ENCODE peak calls at places on chromosome 11, in ten cellular contexts. F, V, A, W, E, X, P, M, B and T are unnamed samples. For H3K4me1, the result is how much of the 10 kb centered on the place peaks cover.

GRCh38 chr11:47861762-47862161 is 13.6 kb upstream of the NUP160 start:
- DNase-seq in W (no peak), P (no peak), B (no peak), E (peak), X (no peak), A (peak), F (no peak), M (no peak), V (no peak), T (no peak)

GRCh38 chr11:36507824-36508489 is 2.1 kb downstream of the TRAF6 start:
- DNase-seq in W (no peak), M (no peak), A (no peak), P (no peak), F (no peak), X (no peak), E (no peak), B (no peak), V (no peak), T (no peak)

GRCh38 chr11:45774023-45774655 is 30.8 kb upstream of the SLC35C1 start:
- DNase-seq in E (no peak), A (no peak), B (no peak), M (no peak), W (no peak), P (no peak), F (no peak), V (peak), X (no peak), T (no peak)

GRCh38 chr11:126277780-126278179 is 5.1 kb upstream of the TIRAP start:
- DNase-seq in A (no peak), B (no peak), W (no peak), M (no peak), V (no peak), F (no peak), P (no peak), X (no peak), E (no peak), T (no peak)

GRCh38 chr11:123188508-123189165 is 6.4 kb downstream of the CLMP start:
- DNase-seq in W (peak), F (no peak), A (peak), P (no peak), X (no peak), V (no peak), M (no peak), B (no peak), E (no peak), T (no peak)

GRCh38 chr11:73265853-73266643 is 6.1 kb upstream of the P2RY6 start:
- DNase-seq in X (no peak), F (no peak), P (no peak), E (no peak), W (no peak), A (no peak), V (peak), M (no peak), B (peak), T (no peak)

GRCh38 chr11:28738549-28738948 is 630.4 kb downstream of the METTL15 start:
- DNase-seq in A (peak), V (no peak), F (no peak), B (no peak), X (no peak), M (no peak), P (no peak), E (no peak), W (no peak), T (no peak)

GRCh38 chr11:124942446-124943202 is 6.8 kb upstream of the HEPACAM start:
- DNase-seq in B (no peak), V (no peak), W (no peak), E (no peak), A (no peak), P (no peak), M (no peak), X (no peak), F (no peak), T (no peak)

GRCh38 chr11:75263944-75264349 is 23.4 kb downstream of the TPBGL start:
- DNase-seq in E (no peak), B (peak), W (no peak), X (no peak), P (no peak), V (no peak), M (peak), A (peak), F (no peak), T (peak)

GRCh38 chr11:109747839-109748238 is 325.8 kb downstream of the C11orf87 start:
- DNase-seq in V (no peak), P (no peak), X (no peak), A (no peak), M (no peak), W (no peak), B (no peak), F (peak), E (no peak), T (no peak)

GRCh38 chr11:128701086-128701485 is 7.2 kb downstream of the FLI1 start:
- DNase-seq in B (no peak), P (no peak), F (no peak), V (no peak), W (no peak), A (peak), X (no peak), E (no peak), M (no peak), T (no peak)

GRCh38 chr11:61626580-61627380 is 45.9 kb upstream of the SYT7 start:
- DNase-seq in V (peak), F (peak), B (no peak), P (no peak), M (peak), E (no peak), A (peak), X (no peak), W (peak), T (no peak)

GRCh38 chr11:2703487-2704141 is 3.8 kb upstream of the KCNQ1OT1 start:
- DNase-seq in W (no peak), E (no peak), F (no peak), B (peak), V (no peak), A (no peak), X (no peak), M (no peak), P (no peak), T (no peak)

GRCh38 chr11:10374386-10374785 is 69.5 kb downstream of the ADM start:
- DNase-seq in P (no peak), F (no peak), V (no peak), M (no peak), B (no peak), X (no peak), W (no peak), A (peak), E (no peak), T (no peak)

GRCh38 chr11:102194257-102194656 is 84.0 kb downstream of the YAP1 start:
- DNase-seq in X (no peak), W (no peak), E (no peak), F (no peak), A (no peak), M (no peak), V (no peak), P (no peak), B (no peak), T (no peak)

GRCh38 chr11:65615950-65616574 is 486 bp downstream of the PCNX3 start:
- DNase-seq in X (no peak), B (no peak), W (no peak), P (no peak), F (no peak), A (no peak), M (no peak), E (peak), V (peak), T (no peak)

GRCh38 chr11:108559340-108559739 is 34.2 kb downstream of the EXPH5 start:
- DNase-seq in E (no peak), V (no peak), B (no peak), W (no peak), P (no peak), M (no peak), A (peak), X (no peak), F (no peak), T (no peak)

GRCh38 chr11:121451982-121452608 is at the start of gene SORL1:
- DNase-seq in F (peak), V (peak), W (peak), P (no peak), A (peak), X (no peak), E (peak), B (peak), M (peak), T (peak)
- TF ChIP-seq POLR2A in F (no peak), V (no peak), W (peak), P (peak), A (no peak), X (no peak), E (peak), B (no peak), M (peak), T (no peak)

DNA sequence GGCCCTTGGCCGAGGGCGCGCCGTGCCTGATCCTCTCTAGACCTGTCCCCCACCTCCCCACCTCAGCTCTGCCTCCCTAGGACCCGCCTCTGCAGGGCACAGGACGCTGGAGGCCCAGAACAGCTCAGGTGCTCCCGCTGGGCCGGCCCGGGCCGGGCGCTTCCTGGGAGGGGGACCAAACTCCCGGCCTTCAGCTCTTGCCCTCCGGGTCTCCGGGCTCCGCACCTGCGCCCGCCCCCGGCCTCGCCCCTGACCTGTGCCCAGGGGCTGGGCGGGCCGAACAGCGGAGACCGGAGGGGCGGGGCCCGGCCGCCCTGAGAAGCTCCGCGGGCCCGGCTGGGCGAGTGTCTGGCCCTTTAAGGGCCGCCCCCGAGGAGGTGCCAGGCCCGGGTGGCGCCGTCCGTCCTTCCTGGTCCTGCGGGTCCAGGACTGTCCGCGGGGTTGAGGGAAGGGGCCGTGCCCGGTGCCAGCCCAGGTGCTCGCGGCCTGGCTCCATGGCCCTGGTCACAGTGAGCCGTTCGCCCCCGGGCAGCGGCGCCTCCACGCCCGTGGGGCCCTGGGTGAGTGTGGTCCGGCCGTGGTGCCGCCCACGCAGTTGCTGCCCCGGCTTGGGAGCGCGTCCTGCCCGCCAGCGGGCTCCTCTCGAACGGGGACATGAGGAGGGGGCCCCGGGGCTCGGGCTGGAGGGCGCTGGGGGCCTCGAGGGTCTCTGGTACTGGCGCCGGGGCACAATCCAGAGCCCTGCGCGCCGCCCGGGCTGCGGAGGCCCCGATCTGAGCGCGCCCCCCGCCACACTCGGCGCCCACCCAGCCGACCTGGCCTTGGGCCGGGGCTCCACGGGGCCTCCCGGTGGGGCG is at the start of gene SSH3:
- DNase-seq in V (peak), A (peak), B (peak), P (peak), X (no peak), W (peak), M (peak), E (peak), F (peak), T (peak)
- H3K4me3 ChIP-seq in V (peak), A (peak), B (peak), P (peak), X (peak), W (peak), M (peak), E (peak), F (peak), T (peak)

GRCh38 chr11:44606472-44606871 is 41.0 kb downstream of the CD82 start:
- DNase-seq in F (no peak), A (no peak), M (no peak), P (no peak), X (no peak), V (no peak), W (no peak), E (no peak), B (no peak), T (no peak)

GRCh38 chr11:44605965-44606364 is 40.5 kb downstream of the CD82 start:
- DNase-seq in E (no peak), P (no peak), A (no peak), M (no peak), B (no peak), X (no peak), F (no peak), V (no peak), W (no peak), T (no peak)

GRCh38 chr11:44602810-44603410 is 37.4 kb downstream of the CD82 start:
- DNase-seq in A (no peak), V (no peak), P (no peak), X (no peak), E (no peak), M (no peak), B (no peak), F (no peak), W (no peak), T (no peak)

GRCh38 chr11:44605068-44605708 is 39.7 kb downstream of the CD82 start:
- DNase-seq in A (no peak), V (no peak), X (no peak), B (no peak), P (no peak), W (no peak), M (no peak), E (no peak), F (no peak), T (no peak)

GRCh38 chr11:44604171-44604581 is 38.7 kb downstream of the CD82 start:
- DNase-seq in V (no peak), P (no peak), E (no peak), X (no peak), F (no peak), M (no peak), B (no peak), A (peak), W (peak), T (no peak)
- H3K4me1 ChIP-seq in V (under half), P (under half), E (under half), X (under half), F (under half), M (under half), B (under half), A (under half), W (under half), T (under half)

DNA sequence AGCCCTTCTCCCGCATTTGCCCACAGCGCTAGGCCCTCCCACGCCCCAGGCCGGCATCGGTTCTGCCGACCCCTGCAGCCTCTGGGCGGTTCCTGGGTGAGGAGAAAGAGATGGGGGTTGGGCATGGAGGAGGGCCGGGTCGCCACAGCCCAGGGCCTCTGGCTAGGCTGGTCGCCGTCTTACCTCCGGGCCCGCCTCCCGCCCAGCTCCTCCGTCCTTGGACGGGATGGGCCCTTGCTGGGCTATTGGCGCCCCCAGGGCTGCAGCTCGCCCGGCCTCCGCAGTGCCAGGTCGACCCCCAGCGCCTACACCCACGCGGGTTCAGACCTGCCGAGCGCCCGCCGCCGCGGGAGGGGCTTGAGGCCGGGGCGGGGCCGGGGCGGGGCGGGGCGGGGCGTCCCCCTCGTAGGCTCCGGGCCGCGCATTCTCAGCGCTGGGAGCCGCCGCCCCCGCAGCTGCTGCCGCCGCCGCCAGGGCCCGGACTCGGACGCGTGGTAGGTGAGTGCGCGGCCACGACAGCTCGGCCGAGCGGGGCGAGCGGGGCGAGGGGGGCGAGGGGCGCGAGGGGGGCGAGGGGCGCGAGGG is at the start of gene CD151:
- DNase-seq in V (peak), X (no peak), E (peak), M (peak), F (peak), W (peak), A (peak), B (no peak), P (no peak), T (no peak)
- TF ChIP-seq POLR2A in V (no peak), X (no peak), E (peak), M (no peak), F (peak), W (no peak), A (no peak), B (no peak), P (peak), T (no peak)

GRCh38 chr11:16942342-16942741 is 71.9 kb downstream of the PLEKHA7 start:
- DNase-seq in V (no peak), W (no peak), F (no peak), E (no peak), B (no peak), X (no peak), A (no peak), M (no peak), P (no peak), T (no peak)

GRCh38 chr11:16942917-16943316 is 71.3 kb downstream of the PLEKHA7 start:
- DNase-seq in E (no peak), X (no peak), F (no peak), B (no peak), A (no peak), V (no peak), P (no peak), M (no peak), W (no peak), T (no peak)

GRCh38 chr11:16945671-16946469 is 68.3 kb downstream of the PLEKHA7 start:
- DNase-seq in A (peak), P (peak), M (peak), V (peak), X (no peak), F (peak), W (peak), E (peak), B (no peak), T (no peak)

GRCh38 chr11:16941935-16942334 is 72.3 kb downstream of the PLEKHA7 start:
- DNase-seq in A (no peak), P (no peak), M (no peak), E (no peak), F (no peak), B (no peak), X (no peak), V (no peak), W (no peak), T (no peak)

DNA sequence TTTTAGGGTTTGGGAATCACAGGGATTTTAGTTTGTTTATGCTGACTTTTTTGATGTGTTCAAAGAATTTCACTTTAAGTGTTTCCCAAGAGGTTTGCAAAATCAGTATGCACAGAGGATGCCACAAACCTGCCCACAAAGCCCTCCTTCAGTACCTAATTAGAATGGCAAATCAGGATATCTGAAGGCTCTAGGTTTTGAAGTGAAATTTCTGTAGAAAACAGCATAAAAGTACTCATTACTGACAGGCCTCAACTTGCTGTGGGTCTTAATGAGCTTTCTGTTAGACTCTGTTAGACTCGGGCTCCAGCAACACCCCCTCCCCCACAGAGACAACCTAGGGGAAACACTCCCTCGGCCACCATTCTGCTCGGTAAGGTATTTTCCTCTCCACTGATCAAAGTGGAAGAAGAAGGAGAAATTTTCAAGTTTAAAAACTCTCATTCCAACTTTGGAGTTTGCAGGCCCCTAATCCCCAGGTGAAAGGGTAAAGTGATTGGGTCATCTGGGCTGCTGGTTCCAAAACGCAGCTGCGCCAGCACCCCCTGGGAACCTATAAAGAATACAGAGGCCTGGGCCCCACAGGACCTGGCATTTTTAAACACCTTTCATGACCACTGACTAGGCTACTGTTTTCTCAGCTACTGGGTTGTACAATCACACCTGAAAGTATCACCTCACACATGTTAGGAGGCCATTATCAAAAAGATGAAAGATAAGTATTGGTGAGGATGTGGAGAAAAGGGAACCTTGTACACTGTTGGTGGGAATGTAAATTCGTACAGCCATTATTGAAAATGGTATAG is 67.5 kb downstream of the PLEKHA7 start:
- DNase-seq in B (no peak), V (no peak), X (no peak), W (no peak), M (no peak), A (no peak), P (no peak), F (no peak), E (no peak), T (no peak)
- H3K4me3 ChIP-seq in B (no peak), V (no peak), X (no peak), W (no peak), M (no peak), A (no peak), P (no peak), F (no peak), E (no peak), T (no peak)

GRCh38 chr11:120219935-120220746 is 9.3 kb downstream of the OAF start:
- DNase-seq in W (no peak), M (no peak), F (peak), V (no peak), A (no peak), E (no peak), B (no peak), P (no peak), X (no peak), T (no peak)
- H3K4me1 ChIP-seq in W (half or more), M (under half), F (half or more), V (half or more), A (under half), E (under half), B (under half), P (under half), X (half or more), T (under half)

GRCh38 chr11:64207247-64208085 is 945 bp downstream of the FERMT3 start:
- DNase-seq in F (peak), X (no peak), V (peak), E (no peak), W (no peak), B (peak), P (no peak), M (peak), A (peak), T (peak)
- TF ChIP-seq POLR2A in F (peak), X (peak), V (no peak), E (no peak), W (no peak), B (no peak), P (no peak), M (peak), A (no peak), T (no peak)

DNA sequence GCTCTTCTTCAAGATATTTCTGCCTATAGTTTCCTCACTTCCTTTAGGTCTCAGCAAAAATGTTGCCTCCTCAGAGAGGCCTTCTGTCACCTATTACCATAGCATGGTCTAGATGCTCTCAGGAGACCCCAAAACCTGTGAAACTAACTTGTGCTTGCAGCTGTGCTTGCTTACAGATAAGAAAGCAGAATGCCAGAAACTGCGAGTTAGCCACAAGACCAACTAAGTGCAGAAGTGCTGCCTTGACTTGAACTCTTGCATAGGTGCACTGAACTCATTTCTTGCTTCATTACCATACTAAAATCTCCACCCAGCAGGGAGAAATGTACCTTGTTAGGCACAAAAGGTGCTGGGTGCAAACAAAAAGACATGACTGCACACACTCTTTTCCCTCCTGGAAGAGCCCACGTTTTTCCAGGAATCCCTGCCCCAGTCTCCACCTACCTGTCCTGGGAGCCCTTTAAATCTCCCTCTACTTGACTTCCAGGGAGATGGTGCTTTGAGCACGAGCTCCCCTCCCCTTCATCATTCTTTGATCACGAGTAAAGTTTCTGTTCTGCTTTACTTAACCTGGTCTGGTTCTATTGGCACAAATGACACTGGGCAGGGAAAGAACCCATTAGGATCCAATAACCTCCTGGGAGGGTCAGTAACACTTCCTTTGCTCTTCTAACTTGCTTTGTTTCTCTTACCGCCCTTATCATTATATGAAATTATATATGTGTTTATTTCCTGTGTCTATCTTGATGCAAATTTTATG is 137.7 kb upstream of the DDI1 start:
- DNase-seq in E (no peak), P (no peak), W (no peak), V (no peak), M (no peak), B (no peak), A (no peak), X (no peak), F (no peak), T (no peak)
- H3K4me3 ChIP-seq in E (no peak), P (no peak), W (no peak), V (no peak), M (no peak), B (no peak), A (no peak), X (no peak), F (no peak), T (no peak)